ENCODE peak calls at places on chromosome 2, in six cellular contexts. T is heart left ventricle, S is choroid plexus epithelial cell, P is OCI-LY7, G is kidney, K is foreskin fibroblast. Y is an unnamed sample.

GRCh38 chr2:98281607-98282006 is 64.6 kb upstream of the CNGA3 start:
- DNase-seq in P (no peak), S (no peak), G (no peak), T (no peak), K (no peak), Y (no peak)

GRCh38 chr2:9291331-9291730 is 84.7 kb downstream of the ASAP2 start:
- DNase-seq in T (no peak), S (no peak), P (no peak), K (no peak), G (no peak), Y (no peak)

GRCh38 chr2:36561223-36561944 is 36.6 kb downstream of the FEZ2 start:
- DNase-seq in S (peak; percentile 88), K (peak; percentile 93), T (no peak), G (no peak), P (no peak), Y (peak; percentile 90)

GRCh38 chr2:32882911-32883810 is 63.6 kb upstream of the LTBP1 start:
- DNase-seq in G (no peak), K (no peak), S (peak; percentile 11), P (no peak), T (no peak), Y (peak; percentile 11)

GRCh38 chr2:121293450-121294325 is 8.7 kb upstream of the TFCP2L1 start:
- DNase-seq in S (no peak), G (no peak), P (no peak), T (peak; percentile 31), K (no peak), Y (no peak)

GRCh38 chr2:31962757-31963361 is 47.9 kb downstream of the MEMO1 start:
- DNase-seq in T (peak; percentile 24), S (no peak), P (no peak), K (no peak), G (no peak), Y (no peak)

GRCh38 chr2:20443276-20443920 is 3.5 kb upstream of the RHOB start:
- DNase-seq in S (peak; percentile 74), P (peak; percentile 55), G (peak; percentile 86), K (no peak), T (peak; percentile 17), Y (peak; percentile 73)

GRCh38 chr2:234603619-234604018 is 106.7 kb upstream of the ARL4C start:
- DNase-seq in T (no peak), S (no peak), P (no peak), K (no peak), G (no peak), Y (no peak)

GRCh38 chr2:10079931-10080535 is at the start of gene CYS1:
- DNase-seq in S (peak; percentile 16), T (peak; percentile 39), P (peak; percentile 44), G (peak; percentile 88), K (no peak), Y (no peak)

GRCh38 chr2:176174382-176174834 is 14.1 kb upstream of the HOXD1 start:
- DNase-seq in S (no peak), T (no peak), P (no peak), G (no peak), K (no peak), Y (no peak)

GRCh38 chr2:181955010-181955409 is 30.6 kb upstream of the PPP1R1C start:
- DNase-seq in S (peak; percentile 84), T (no peak), G (no peak), K (peak; percentile 57), P (no peak), Y (peak; percentile 74)

GRCh38 chr2:113273031-113273551 is 5.6 kb downstream of the PAX8 start:
- DNase-seq in T (no peak), K (peak; percentile 18), S (peak; percentile 83), G (no peak), P (peak; percentile 35), Y (peak; percentile 23)

GRCh38 chr2:118089015-118089800 is 937 bp downstream of the INSIG2 start:
- DNase-seq in K (peak; percentile 44), S (peak; percentile 70), P (peak; percentile 4), T (no peak), G (peak; percentile 59), Y (peak; percentile 66)

GRCh38 chr2:39547811-39548719 is 111.0 kb upstream of the MAP4K3 start:
- DNase-seq in K (peak; percentile 42), G (no peak), T (no peak), P (no peak), S (peak; percentile 76), Y (no peak)

GRCh38 chr2:180625006-180625844 is 355.2 kb upstream of the UBE2E3 start:
- DNase-seq in G (no peak), P (no peak), K (peak; percentile 95), S (peak; percentile 90), T (no peak), Y (peak; percentile 98)

GRCh38 chr2:234998404-234999211 is 46.8 kb downstream of the SH3BP4 start:
- DNase-seq in P (no peak), S (peak; percentile 48), K (no peak), G (peak; percentile 54), T (no peak), Y (peak; percentile 19)

GRCh38 chr2:44168684-44169154 is at the start of gene PPM1B:
- DNase-seq in G (peak; percentile 100), K (peak; percentile 99), T (peak; percentile 100), S (no peak), P (no peak), Y (no peak)

GRCh38 chr2:151637284-151637781 is 96.9 kb downstream of the NEB start:
- DNase-seq in T (peak; percentile 22), G (peak; percentile 71), K (no peak), P (peak; percentile 41), S (no peak), Y (no peak)

GRCh38 chr2:235950473-235950809 is 217.7 kb downstream of the GBX2 start:
- DNase-seq in T (no peak), G (no peak), S (no peak), K (no peak), P (no peak), Y (no peak)

GRCh38 chr2:26483957-26484565 is 6.1 kb upstream of the OTOF start:
- DNase-seq in S (no peak), P (no peak), G (peak; percentile 12), T (no peak), K (no peak), Y (no peak)

GRCh38 chr2:148586528-148587128 is 57.9 kb upstream of the EPC2 start:
- DNase-seq in T (no peak), G (no peak), S (no peak), P (no peak), K (no peak), Y (no peak)

GRCh38 chr2:148578493-148578884 is 66.1 kb upstream of the EPC2 start:
- DNase-seq in P (no peak), G (no peak), S (no peak), T (no peak), K (no peak), Y (no peak)

GRCh38 chr2:148577845-148578492 is 66.6 kb upstream of the EPC2 start:
- DNase-seq in P (no peak), S (no peak), G (no peak), K (no peak), T (no peak), Y (no peak)

DNA sequence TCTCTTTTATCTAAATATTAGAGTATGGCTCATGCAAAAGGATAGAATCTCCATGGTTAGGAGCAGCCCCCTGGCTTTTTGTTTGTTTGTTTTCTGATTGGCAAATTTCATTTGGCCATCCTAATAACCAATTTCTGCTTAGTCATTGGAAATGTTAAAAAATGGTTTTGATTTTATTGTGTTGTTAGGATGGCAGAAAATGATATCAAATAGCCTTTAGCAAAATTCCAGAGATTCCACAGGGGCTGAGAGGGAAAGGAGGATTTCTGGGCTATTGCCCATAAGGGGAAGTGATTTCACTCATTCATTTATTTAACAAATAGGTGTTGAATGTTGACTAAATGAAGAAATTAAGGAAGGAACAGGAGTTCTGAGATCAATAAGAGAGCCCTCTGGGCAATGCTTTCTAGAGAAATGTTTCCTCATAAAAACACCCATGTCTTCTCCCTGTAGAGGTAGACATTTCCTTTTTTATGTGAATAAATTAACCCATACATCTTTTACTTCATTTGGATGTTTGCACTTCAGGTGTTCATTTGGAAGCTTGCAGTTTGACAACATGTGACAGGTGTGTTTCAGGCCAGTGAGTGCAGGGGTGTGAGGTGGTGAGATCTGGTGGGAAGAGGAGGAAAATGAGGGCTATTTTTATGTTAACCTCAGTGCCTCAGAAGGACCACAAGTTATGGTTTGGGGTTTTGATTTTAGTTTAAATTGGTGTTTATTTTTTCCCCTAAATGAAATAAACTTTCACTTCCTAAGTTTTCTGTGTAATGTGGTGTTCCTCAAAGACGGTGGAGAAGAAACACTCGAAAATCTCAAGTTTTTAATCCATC is 61.7 kb upstream of the EPC2 start:
- DNase-seq in P (no peak), S (no peak), G (no peak), T (no peak), K (peak; percentile 11), Y (no peak)
- TF ChIP-seq CTCF in P (no peak), S (no peak), G (no peak), T (no peak), K (no peak), Y (no peak)

GRCh38 chr2:168495524-168495923 is 39.5 kb downstream of the CERS6 start:
- DNase-seq in G (no peak), P (no peak), T (no peak), K (no peak), S (no peak), Y (no peak)

GRCh38 chr2:168490916-168491605 is 35.0 kb downstream of the CERS6 start:
- DNase-seq in T (no peak), S (no peak), K (no peak), G (no peak), P (no peak), Y (no peak)

GRCh38 chr2:168499500-168499899 is 43.4 kb downstream of the CERS6 start:
- DNase-seq in K (no peak), T (no peak), S (no peak), G (no peak), P (no peak), Y (no peak)

GRCh38 chr2:168490015-168490874 is 34.2 kb downstream of the CERS6 start:
- DNase-seq in T (no peak), K (peak; percentile 42), S (peak; percentile 76), P (peak; percentile 32), G (no peak), Y (peak; percentile 61)

GRCh38 chr2:168494190-168494711 is 38.2 kb downstream of the CERS6 start:
- DNase-seq in S (peak; percentile 53), P (no peak), G (no peak), T (no peak), K (no peak), Y (peak; percentile 30)
- TF ChIP-seq CTCF in S (peak; percentile 58), P (peak; percentile 51), G (no peak), T (no peak), K (no peak), Y (peak; percentile 25)

DNA sequence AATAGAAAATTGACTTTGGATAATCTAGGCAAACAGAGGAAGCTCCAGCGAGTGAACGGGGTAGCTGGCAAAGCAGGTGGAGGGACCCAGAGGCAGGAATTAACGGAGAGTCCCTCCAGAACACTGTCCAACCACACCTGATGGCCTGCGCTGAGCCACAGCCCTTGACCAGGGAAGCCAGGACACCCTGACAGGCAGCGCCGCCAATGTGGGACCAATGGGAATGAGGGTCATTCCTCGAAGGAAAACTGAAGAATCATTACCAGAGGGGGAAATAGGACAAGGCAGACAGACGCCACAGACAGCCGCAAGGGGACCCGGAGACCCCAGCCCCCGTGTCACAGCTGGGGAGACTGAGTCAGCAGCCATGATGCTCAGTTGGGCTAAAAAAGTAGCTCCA is 40.8 kb downstream of the HDAC4 start:
- DNase-seq in G (no peak), P (no peak), S (no peak), K (no peak), T (no peak), Y (no peak)
- TF ChIP-seq CTCF in G (no peak), P (no peak), S (no peak), K (no peak), T (no peak), Y (no peak)

DNA sequence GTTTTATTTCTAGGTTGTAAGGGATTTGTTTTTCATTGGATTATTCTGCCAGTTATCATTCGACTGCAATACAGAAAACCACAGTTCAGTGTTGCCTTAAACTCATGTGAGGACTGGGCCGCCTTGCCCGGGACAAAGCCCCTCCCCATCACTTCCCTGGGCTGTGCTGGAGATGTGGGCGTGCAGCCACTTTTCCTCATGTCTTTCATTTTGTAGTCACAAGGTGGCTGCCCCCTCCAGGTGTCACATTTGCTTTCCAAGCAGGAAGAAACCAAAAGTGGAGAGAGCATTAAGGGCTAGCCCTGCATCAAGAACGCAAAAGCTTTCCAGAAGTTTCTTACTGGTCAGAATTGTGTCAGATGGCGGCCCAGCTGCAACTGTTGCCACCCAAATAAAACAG is 492.5 kb upstream of the ID2 start:
- DNase-seq in S (no peak), K (no peak), G (no peak), P (no peak), T (no peak), Y (no peak)
- TF ChIP-seq CTCF in S (no peak), K (no peak), G (no peak), P (no peak), T (no peak), Y (no peak)

Y was measured in fibroblast of mammary gland.